ENCODE peak calls at places on chromosomes 1 and 21, in six cellular contexts. Z, L, X, H, C and E are unnamed samples.

GRCh38 chr1:216310776-216311175 is 112.5 kb downstream of the USH2A start:
- DNase-seq in X (no peak), H (no peak), C (peak; percentile 3), Z (no peak), L (no peak), E (no peak)

GRCh38 chr1:25724201-25724600 is 75.8 kb upstream of the SELENON start:
- DNase-seq in X (no peak), L (no peak), C (no peak), Z (no peak), H (no peak), E (no peak)

GRCh38 chr1:56484695-56485094 is 94.7 kb downstream of the PLPP3 start:
- DNase-seq in H (no peak), Z (no peak), C (no peak), X (no peak), L (no peak), E (no peak)

GRCh38 chr1:214476958-214477870 is 74.2 kb downstream of the PTPN14 start:
- DNase-seq in C (peak; percentile 89), L (no peak), X (no peak), H (no peak), Z (peak; percentile 80), E (peak; percentile 97)

GRCh38 chr1:39003787-39004186 is 12.7 kb downstream of the AKIRIN1 start:
- DNase-seq in C (peak; percentile 36), L (no peak), Z (no peak), X (no peak), H (no peak), E (no peak)

GRCh38 chr1:21149862-21150432 is 26.8 kb downstream of the EIF4G3 start:
- DNase-seq in C (peak; percentile 87), X (no peak), L (no peak), Z (peak; percentile 79), H (no peak), E (peak; percentile 82)

GRCh38 chr1:41482906-41483895 is 1.3 kb downstream of the EDN2 start:
- DNase-seq in L (no peak), C (no peak), Z (no peak), X (no peak), H (no peak), E (no peak)

GRCh38 chr1:12527564-12527963 is 90.4 kb downstream of the DHRS3 start:
- DNase-seq in H (no peak), X (peak; percentile 83), L (peak; percentile 10), Z (no peak), C (no peak), E (no peak)

GRCh38 chr1:170388489-170388888 is 143.5 kb upstream of the GORAB start:
- DNase-seq in Z (no peak), L (no peak), C (no peak), X (no peak), H (no peak), E (no peak)

GRCh38 chr1:188937965-188938551 is 1539.6 kb downstream of the BRINP3 start:
- DNase-seq in H (no peak), X (no peak), L (no peak), Z (no peak), C (no peak), E (peak; percentile 18)

GRCh38 chr1:2148691-2149090 is 45.9 kb downstream of the FAAP20 start:
- DNase-seq in C (no peak), L (no peak), H (peak; percentile 48), Z (no peak), X (no peak), E (no peak)

GRCh38 chr1:210250665-210250997 is 18.0 kb downstream of the SERTAD4 start:
- DNase-seq in C (peak; percentile 31), Z (no peak), L (no peak), X (peak; percentile 24), H (no peak), E (no peak)

GRCh38 chr21:26845066-26845749 is at the start of gene ADAMTS1:
- DNase-seq in X (peak; percentile 81), L (peak; percentile 98), Z (peak; percentile 77), C (peak; percentile 91), H (no peak), E (no peak)

GRCh38 chr1:234840843-234841242 is 230.9 kb upstream of the IRF2BP2 start:
- DNase-seq in C (peak; percentile 20), H (no peak), X (no peak), L (no peak), Z (no peak), E (no peak)

GRCh38 chr1:111778541-111779051 is 22.9 kb downstream of the DDX20 start:
- DNase-seq in X (no peak), L (no peak), H (no peak), C (peak; percentile 70), Z (no peak), E (no peak)

GRCh38 chr21:45624356-45624854 is 19.1 kb upstream of the PCBP3 start:
- DNase-seq in C (no peak), X (no peak), H (no peak), Z (no peak), L (no peak), E (no peak)

GRCh38 chr1:244163131-244163530 is 112.0 kb downstream of the ZBTB18 start:
- DNase-seq in L (no peak), H (no peak), X (no peak), C (no peak), Z (no peak), E (no peak)

GRCh38 chr21:26028183-26028582 is 142.4 kb downstream of the APP start:
- DNase-seq in L (no peak), H (no peak), C (no peak), Z (no peak), X (no peak), E (no peak)

GRCh38 chr1:86636898-86637297 is 67.5 kb upstream of the SH3GLB1 start:
- DNase-seq in X (no peak), Z (no peak), H (no peak), L (no peak), C (no peak), E (no peak)

GRCh38 chr1:158149577-158150269 is 31.0 kb upstream of the CD1D start:
- DNase-seq in C (peak; percentile 98), X (peak; percentile 96), Z (peak; percentile 92), L (peak; percentile 98), H (peak; percentile 36), E (peak; percentile 83)

GRCh38 chr21:31283025-31283424 is 61.0 kb downstream of the TIAM1 start:
- DNase-seq in H (no peak), C (no peak), X (no peak), L (no peak), Z (no peak), E (no peak)

GRCh38 chr1:235112297-235113182 is 16.1 kb downstream of the TOMM20 start:
- DNase-seq in H (no peak), C (peak; percentile 30), X (no peak), L (no peak), Z (no peak), E (no peak)

GRCh38 chr1:23624440-23624839 is 65.1 kb upstream of the ID3 start:
- DNase-seq in H (no peak), C (no peak), L (no peak), X (no peak), Z (no peak), E (no peak)

GRCh38 chr1:246113555-246114095 is 393.5 kb downstream of the SMYD3 start:
- DNase-seq in H (no peak), L (no peak), Z (no peak), X (no peak), C (no peak), E (no peak)

GRCh38 chr1:66246371-66247262 is 287.3 kb upstream of the SGIP1 start:
- DNase-seq in C (no peak), H (peak; percentile 19), Z (no peak), X (no peak), L (no peak), E (no peak)

GRCh38 chr1:19645544-19646252 is 1.6 kb downstream of the NBL1 start:
- DNase-seq in Z (no peak), C (peak; percentile 49), H (no peak), X (no peak), L (no peak), E (no peak)

GRCh38 chr1:234601217-234602017 is 8.6 kb downstream of the IRF2BP2 start:
- DNase-seq in C (no peak), L (no peak), X (no peak), Z (no peak), H (peak; percentile 19), E (no peak)

GRCh38 chr1:193794239-193794638 is 607.8 kb upstream of the B3GALT2 start:
- DNase-seq in H (no peak), Z (no peak), C (no peak), X (no peak), L (no peak), E (no peak)

GRCh38 chr1:9018372-9018771 is 7.9 kb downstream of the SLC2A7 start:
- DNase-seq in L (no peak), Z (no peak), H (no peak), C (no peak), X (no peak), E (no peak)

GRCh38 chr1:67618285-67619018 is 66.5 kb upstream of the GADD45A start:
- DNase-seq in X (peak; percentile 60), L (peak; percentile 74), C (peak; percentile 81), H (no peak), Z (no peak), E (peak; percentile 83)

GRCh38 chr21:35075546-35075945 is 26.4 kb upstream of the RUNX1 start:
- DNase-seq in X (no peak), Z (no peak), L (no peak), H (no peak), C (peak; percentile 49), E (peak; percentile 56)

GRCh38 chr1:117365350-117366280 is 1.6 kb upstream of the MAN1A2 start:
- DNase-seq in X (no peak), C (peak; percentile 17), H (no peak), L (no peak), Z (no peak), E (no peak)

GRCh38 chr1:8782001-8782620 is 35.3 kb downstream of the RERE start:
- DNase-seq in X (no peak), Z (no peak), H (no peak), C (no peak), L (no peak), E (no peak)

GRCh38 chr1:223748773-223749733 is 36.7 kb downstream of the CAPN2 start:
- DNase-seq in H (peak; percentile 38), Z (no peak), L (peak; percentile 73), X (peak; percentile 59), C (peak; percentile 87), E (no peak)

GRCh38 chr1:211194826-211195225 is 60.9 kb upstream of the KCNH1 start:
- DNase-seq in H (no peak), C (no peak), Z (no peak), X (no peak), L (no peak), E (no peak)